ENCODE peak calls at places on chromosomes 5 and 9, in four cellular contexts. F is activated CD8-positive, alpha-beta T cell treated with anti-CD3 and anti-CD28 coated beads, Interleukin-2, amount 10 ng/mL, durations not matched to agents 7 days and 5 days; H is stimulated activated CD4-positive, alpha-beta T cell treated with anti-CD3 and anti-CD28 coated beads, Interleukin-1b, Interleukin-23, amount 100 ng/mL, for 4 hours; Z is dorsolateral prefrontal cortex. D is an unnamed sample.

GRCh38 chr5:57586649-57587048 is 104.0 kb upstream of the ACTBL2 start:
- DNase-seq in F (no peak), H (no peak), Z (no peak), D (no peak)

GRCh38 chr9:3732077-3733038 is 206.6 kb upstream of the RFX3 start:
- DNase-seq in F (peak), H (peak), Z (no peak), D (peak)

GRCh38 chr9:132935021-132935420 is 9.4 kb downstream of the TSC1 start:
- DNase-seq in F (no peak), H (no peak), Z (no peak), D (no peak)

GRCh38 chr5:111453747-111454146 is 58.6 kb downstream of the STARD4 start:
- DNase-seq in F (no peak), H (no peak), Z (no peak), D (no peak)

GRCh38 chr9:8809747-8810146 is 1010.2 kb upstream of the DMAC1 start:
- DNase-seq in F (no peak), H (no peak), Z (no peak), D (no peak)

GRCh38 chr5:179930788-179931473 is 23.2 kb upstream of the TBC1D9B start:
- DNase-seq in F (no peak), H (no peak), Z (no peak), D (no peak)

GRCh38 chr5:28576022-28576421 is 1537.6 kb upstream of the CDH9 start:
- DNase-seq in F (no peak), H (no peak), Z (no peak), D (no peak)

GRCh38 chr9:128946945-128947422 is 419 bp downstream of the DOLK start:
- DNase-seq in F (peak), H (no peak), Z (peak), D (no peak)

GRCh38 chr5:17944046-17944445 is 309.8 kb downstream of the TAF11L14 start:
- DNase-seq in F (no peak), H (no peak), Z (no peak), D (no peak)

GRCh38 chr5:176673651-176674583 is 26.6 kb downstream of the TSPAN17 start:
- DNase-seq in F (no peak), H (no peak), Z (no peak), D (no peak)

GRCh38 chr9:131361202-131361833 is 32.6 kb upstream of the PRRC2B start:
- DNase-seq in F (peak), H (no peak), Z (no peak), D (no peak)

GRCh38 chr9:115988701-115989100 is 164.9 kb upstream of the PAPPA start:
- DNase-seq in F (no peak), H (no peak), Z (no peak), D (no peak)

GRCh38 chr5:143179126-143179740 is 224.3 kb downstream of the NR3C1 start:
- DNase-seq in F (no peak), H (no peak), Z (no peak), D (no peak)

GRCh38 chr5:113250341-113250953 is 184.3 kb downstream of the TSSK1B start:
- DNase-seq in F (no peak), H (no peak), Z (no peak), D (no peak)

GRCh38 chr9:110029422-110029814 is 178.5 kb downstream of the C9orf152 start:
- DNase-seq in F (no peak), H (no peak), Z (no peak), D (no peak)

GRCh38 chr5:598564-598890 is 13.6 kb upstream of the CEP72 start:
- DNase-seq in F (no peak), H (no peak), Z (peak), D (peak)

GRCh38 chr9:35688558-35689350 is 971 bp downstream of the TPM2 start:
- DNase-seq in F (no peak), H (no peak), Z (no peak), D (no peak)

GRCh38 chr9:98121096-98121495 is 2.1 kb upstream of the TRIM14 start:
- DNase-seq in F (no peak), H (no peak), Z (no peak), D (no peak)

GRCh38 chr5:132238169-132238744 is 10.6 kb upstream of the P4HA2 start:
- DNase-seq in F (peak), H (peak), Z (peak), D (peak)

D was measured in ureter.